ENCODE peak calls at places on chromosomes 1 and 21, in four cellular contexts. E is WTC11, I is HepG2, S is K562. B is an unnamed sample.

GRCh38 chr1:18461656-18462055 is 19.1 kb upstream of the KLHDC7A start:
- DNase-seq in E (no peak), I (no peak), S (no peak), B (no peak)

GRCh38 chr21:44711327-44712202 is at the start of gene TSPEAR:
- DNase-seq in E (no peak), I (no peak), S (no peak), B (no peak)

GRCh38 chr1:161086457-161086856 is 2.9 kb downstream of the NECTIN4 start:
- DNase-seq in E (no peak), I (no peak), S (no peak), B (no peak)

GRCh38 chr1:41442697-41443251 is 41.7 kb downstream of the EDN2 start:
- DNase-seq in E (no peak), I (no peak), S (no peak), B (no peak)

GRCh38 chr1:244106837-244107491 is 55.9 kb downstream of the ZBTB18 start:
- DNase-seq in E (no peak), I (no peak), S (no peak), B (no peak)

GRCh38 chr1:105137543-105138444 is 1388.1 kb downstream of the AMY1C start:
- DNase-seq in E (peak; percentile 72), I (peak; percentile 57), S (peak; percentile 8), B (no peak)

GRCh38 chr1:58649555-58649954 is 50.3 kb downstream of the MYSM1 start:
- DNase-seq in E (no peak), I (no peak), S (no peak), B (no peak)

GRCh38 chr1:205580923-205581180 is 51.0 kb downstream of the ELK4 start:
- DNase-seq in E (no peak), I (no peak), S (no peak), B (no peak)

GRCh38 chr1:207001492-207002245 is 30.9 kb downstream of the C1orf116 start:
- DNase-seq in E (no peak), I (no peak), S (no peak), B (no peak)

GRCh38 chr1:31148409-31148808 is 82.9 kb upstream of the PUM1 start:
- DNase-seq in E (no peak), I (no peak), S (no peak), B (no peak)

GRCh38 chr1:220514256-220514655 is 13.7 kb upstream of the MARK1 start:
- DNase-seq in E (no peak), I (no peak), S (no peak), B (no peak)

GRCh38 chr1:197677313-197677712 is 98.0 kb downstream of the DENND1B start:
- DNase-seq in E (no peak), I (no peak), S (peak; percentile 13), B (no peak)

GRCh38 chr21:29436143-29436542 is 137.4 kb downstream of the BACH1 start:
- DNase-seq in E (no peak), I (no peak), S (no peak), B (no peak)

GRCh38 chr1:62281922-62282555 is 37.2 kb downstream of the KANK4 start:
- DNase-seq in E (no peak), I (no peak), S (no peak), B (no peak)

GRCh38 chr1:229240532-229240931 is 30.4 kb upstream of the RAB4A start:
- DNase-seq in E (no peak), I (no peak), S (no peak), B (no peak)

GRCh38 chr1:104072915-104073371 is 323.2 kb downstream of the AMY1C start:
- DNase-seq in E (no peak), I (no peak), S (no peak), B (no peak)

GRCh38 chr1:104073463-104073902 is 323.8 kb downstream of the AMY1C start:
- DNase-seq in E (no peak), I (no peak), S (no peak), B (no peak)
- TF ChIP-seq HMGXB4 in E (no peak), I (no peak), S (no peak), B (no peak)

DNA sequence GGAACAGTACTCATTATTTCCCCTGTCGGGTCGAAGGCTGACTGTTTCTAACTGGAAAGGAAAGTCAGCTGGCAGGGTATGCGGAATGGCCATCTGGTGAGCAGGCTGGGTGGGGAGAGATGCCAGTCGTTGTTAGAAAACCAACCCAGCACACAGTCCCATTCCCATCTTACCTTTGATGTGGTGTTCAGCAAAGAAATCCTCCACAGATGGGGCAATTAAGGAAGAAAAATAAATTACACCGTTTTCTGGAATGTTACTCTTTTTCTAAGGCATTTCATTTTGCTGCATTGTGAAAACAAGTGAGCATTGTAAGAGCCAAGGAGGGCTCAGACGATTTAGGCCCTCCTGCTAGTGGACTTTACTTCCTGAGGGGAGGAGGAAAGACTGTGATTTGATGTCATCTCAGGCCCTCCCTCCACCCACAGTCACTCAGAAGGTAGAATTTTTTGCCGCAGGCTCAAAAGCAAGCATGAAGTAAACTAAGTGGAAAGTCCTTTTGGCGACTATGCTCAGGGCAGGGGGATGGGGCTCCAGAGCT is at the start of gene SLC16A4:
- DNase-seq in E (no peak), I (peak; percentile 76), S (no peak), B (peak; percentile 79)
- TF ChIP-seq HMGXB4 in E (no peak), I (no peak), S (no peak), B (no peak)

GRCh38 chr1:94726981-94727685 is 93.0 kb upstream of the SLC44A3 start:
- DNase-seq in E (no peak), I (peak; percentile 30), S (no peak), B (no peak)

GRCh38 chr1:94731891-94732290 is 88.3 kb upstream of the SLC44A3 start:
- DNase-seq in E (no peak), I (no peak), S (no peak), B (no peak)

GRCh38 chr1:94727846-94728715 is 92.1 kb upstream of the SLC44A3 start:
- DNase-seq in E (no peak), I (peak; percentile 54), S (no peak), B (peak; percentile 27)

GRCh38 chr1:94730450-94730849 is 89.7 kb upstream of the SLC44A3 start:
- DNase-seq in E (no peak), I (no peak), S (no peak), B (no peak)

GRCh38 chr1:94729287-94729686 is 90.9 kb upstream of the SLC44A3 start:
- DNase-seq in E (no peak), I (no peak), S (no peak), B (no peak)
- TF ChIP-seq HMGXB4 in E (no peak), I (no peak), S (no peak), B (no peak)

DNA sequence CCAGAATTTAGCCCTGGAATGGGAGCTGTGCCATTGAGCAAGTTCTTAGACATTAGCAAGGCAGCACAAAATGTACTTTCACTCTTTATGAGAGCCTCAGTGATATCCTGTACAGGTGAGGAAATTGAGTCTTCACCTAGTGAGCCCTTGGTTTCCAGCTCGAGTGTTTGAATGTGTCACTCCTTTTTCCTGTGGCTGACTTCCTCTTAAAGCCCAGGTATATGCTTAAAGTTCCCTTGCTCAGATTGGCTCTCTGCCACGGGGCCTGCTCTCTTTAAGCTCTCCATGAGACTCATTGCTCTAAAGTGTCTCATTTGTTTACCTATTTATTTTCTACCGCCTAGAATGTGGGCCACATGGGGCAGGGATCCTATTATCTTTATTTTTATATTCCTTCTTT is 324.9 kb downstream of the SIPA1L2 start:
- DNase-seq in E (no peak), I (no peak), S (no peak), B (no peak)
- TF ChIP-seq HMGXB4 in E (no peak), I (no peak), S (no peak), B (no peak)

GRCh38 chr1:22586356-22587130 is 23.3 kb downstream of the EPHA8 start:
- DNase-seq in E (no peak), I (no peak), S (no peak), B (no peak)
- TF ChIP-seq HMGXB4 in E (no peak), I (no peak), S (no peak), B (no peak)

GRCh38 chr1:49102752-49103151 is 326.1 kb upstream of the BEND5 start:
- DNase-seq in E (no peak), I (no peak), S (no peak), B (no peak)
- TF ChIP-seq HMGXB4 in E (no peak), I (no peak), S (no peak), B (no peak)

GRCh38 chr1:21175324-21175669 is 1.4 kb downstream of the EIF4G3 start:
- DNase-seq in E (no peak), I (no peak), S (no peak), B (no peak)
- TF ChIP-seq HMGXB4 in E (no peak), I (no peak), S (no peak), B (no peak)

DNA sequence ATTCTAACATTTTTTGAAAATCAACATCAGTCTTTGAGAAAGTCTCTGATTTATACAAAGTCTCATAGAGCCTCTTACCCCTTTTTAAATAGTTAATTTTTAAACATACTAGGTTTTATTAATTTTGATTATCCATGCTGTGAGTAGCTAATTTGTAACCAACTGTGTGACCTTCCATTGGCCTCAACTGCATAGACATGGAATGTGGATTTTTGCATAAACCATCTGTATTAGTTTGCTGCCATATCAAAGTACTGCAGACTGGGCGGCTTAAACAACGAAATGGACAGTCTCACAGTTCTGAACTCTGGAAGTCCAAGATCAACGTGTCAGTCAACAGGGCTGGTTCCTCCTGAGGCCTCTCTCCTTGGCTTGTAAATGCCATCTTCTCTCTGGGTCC is 89.2 kb upstream of the AJAP1 start:
- DNase-seq in E (no peak), I (no peak), S (no peak), B (no peak)
- TF ChIP-seq HMGXB4 in E (no peak), I (no peak), S (no peak), B (no peak)

B was measured in A549.